ENCODE peak calls at places on chromosomes 16 and 17, in six cellular contexts. One of them, this sample, is unnamed.

GRCh38 chr17:79741751-79742588 is 11.2 kb downstream of the ENPP7 start:
- DNase-seq in stomach: peak; percentile 83
- DNase-seq in HepG2: peak; percentile 67
- DNase-seq in body of pancreas: peak; percentile 72
- DNase-seq in ovary: peak; percentile 82
- DNase-seq in A549: peak; percentile 93
- DNase-seq in this sample: peak; percentile 79

GRCh38 chr17:42056634-42057033 is 6.2 kb upstream of the C17orf113 start:
- DNase-seq in stomach: no peak
- DNase-seq in ovary: no peak
- DNase-seq in body of pancreas: no peak
- DNase-seq in HepG2: no peak
- DNase-seq in A549: no peak
- DNase-seq in this sample: no peak

GRCh38 chr16:79037429-79038373 is 562.8 kb downstream of the MAF start:
- DNase-seq in body of pancreas: peak; percentile 7
- DNase-seq in HepG2: peak; percentile 44
- DNase-seq in stomach: peak; percentile 55
- DNase-seq in A549: no peak
- DNase-seq in ovary: no peak
- DNase-seq in this sample: peak; percentile 79

GRCh38 chr17:57541049-57541448 is 204.1 kb downstream of the CCDC182 start:
- DNase-seq in body of pancreas: no peak
- DNase-seq in HepG2: no peak
- DNase-seq in stomach: no peak
- DNase-seq in ovary: no peak
- DNase-seq in A549: no peak
- DNase-seq in this sample: no peak

GRCh38 chr16:87826798-87827587 is 42.3 kb downstream of the SLC7A5 start:
- DNase-seq in A549: no peak
- DNase-seq in body of pancreas: no peak
- DNase-seq in stomach: no peak
- DNase-seq in ovary: no peak
- DNase-seq in HepG2: no peak
- DNase-seq in this sample: peak; percentile 48

GRCh38 chr16:16045879-16046278 is 96.5 kb downstream of the ABCC1 start:
- DNase-seq in HepG2: no peak
- DNase-seq in ovary: no peak
- DNase-seq in body of pancreas: no peak
- DNase-seq in stomach: no peak
- DNase-seq in A549: no peak
- DNase-seq in this sample: no peak

GRCh38 chr17:27414271-27414670 is 42.0 kb upstream of the KSR1 start:
- DNase-seq in stomach: no peak
- DNase-seq in body of pancreas: no peak
- DNase-seq in ovary: no peak
- DNase-seq in A549: no peak
- DNase-seq in HepG2: no peak
- DNase-seq in this sample: no peak

GRCh38 chr16:346587-346986 is 5.9 kb downstream of the AXIN1 start:
- DNase-seq in HepG2: no peak
- DNase-seq in stomach: no peak
- DNase-seq in ovary: no peak
- DNase-seq in body of pancreas: no peak
- DNase-seq in A549: no peak
- DNase-seq in this sample: no peak

GRCh38 chr17:58282442-58282841 is 1.7 kb upstream of the MPO start:
- DNase-seq in body of pancreas: no peak
- DNase-seq in HepG2: no peak
- DNase-seq in stomach: no peak
- DNase-seq in ovary: no peak
- DNase-seq in A549: no peak
- DNase-seq in this sample: no peak

GRCh38 chr17:65489413-65490170 is 71.9 kb downstream of the AXIN2 start:
- DNase-seq in stomach: no peak
- DNase-seq in body of pancreas: no peak
- DNase-seq in ovary: no peak
- DNase-seq in HepG2: no peak
- DNase-seq in A549: no peak
- DNase-seq in this sample: no peak

GRCh38 chr16:2090819-2091721 is 43.3 kb downstream of the TSC2 start:
- DNase-seq in HepG2: no peak
- DNase-seq in body of pancreas: peak; percentile 93
- DNase-seq in ovary: peak; percentile 85
- DNase-seq in A549: no peak
- DNase-seq in stomach: peak; percentile 94
- DNase-seq in this sample: peak; percentile 86

GRCh38 chr17:31494259-31495048 is 103.0 kb downstream of the RAB11FIP4 start:
- DNase-seq in HepG2: no peak
- DNase-seq in stomach: peak; percentile 44
- DNase-seq in body of pancreas: peak; percentile 58
- DNase-seq in A549: no peak
- DNase-seq in ovary: no peak
- DNase-seq in this sample: no peak

GRCh38 chr17:73719588-73720071 is 75.4 kb upstream of the SDK2 start:
- DNase-seq in HepG2: peak; percentile 65
- DNase-seq in A549: no peak
- DNase-seq in ovary: peak; percentile 33
- DNase-seq in body of pancreas: peak; percentile 12
- DNase-seq in stomach: no peak
- DNase-seq in this sample: no peak

GRCh38 chr16:9449597-9449996 is 358.2 kb downstream of the HAPSTR1 start:
- DNase-seq in ovary: no peak
- DNase-seq in HepG2: no peak
- DNase-seq in body of pancreas: no peak
- DNase-seq in stomach: no peak
- DNase-seq in A549: no peak
- DNase-seq in this sample: no peak

GRCh38 chr17:55814377-55814776 is 63.5 kb downstream of the PCTP start:
- DNase-seq in ovary: no peak
- DNase-seq in HepG2: no peak
- DNase-seq in body of pancreas: peak; percentile 39
- DNase-seq in stomach: no peak
- DNase-seq in A549: no peak
- DNase-seq in this sample: peak; percentile 63

GRCh38 chr16:16101585-16101984 is 121.7 kb downstream of the ABCC6 start:
- DNase-seq in body of pancreas: no peak
- DNase-seq in stomach: no peak
- DNase-seq in HepG2: no peak
- DNase-seq in A549: no peak
- DNase-seq in ovary: no peak
- DNase-seq in this sample: no peak

GRCh38 chr17:29844339-29845048 is 85.5 kb downstream of the SSH2 start:
- DNase-seq in ovary: no peak
- DNase-seq in HepG2: no peak
- DNase-seq in stomach: no peak
- DNase-seq in A549: no peak
- DNase-seq in body of pancreas: no peak
- DNase-seq in this sample: no peak

GRCh38 chr17:66661411-66661843 is 173.5 kb upstream of the CACNG5 start:
- DNase-seq in stomach: peak; percentile 45
- DNase-seq in body of pancreas: no peak
- DNase-seq in HepG2: no peak
- DNase-seq in A549: peak; percentile 47
- DNase-seq in ovary: no peak
- DNase-seq in this sample: no peak

DNA sequence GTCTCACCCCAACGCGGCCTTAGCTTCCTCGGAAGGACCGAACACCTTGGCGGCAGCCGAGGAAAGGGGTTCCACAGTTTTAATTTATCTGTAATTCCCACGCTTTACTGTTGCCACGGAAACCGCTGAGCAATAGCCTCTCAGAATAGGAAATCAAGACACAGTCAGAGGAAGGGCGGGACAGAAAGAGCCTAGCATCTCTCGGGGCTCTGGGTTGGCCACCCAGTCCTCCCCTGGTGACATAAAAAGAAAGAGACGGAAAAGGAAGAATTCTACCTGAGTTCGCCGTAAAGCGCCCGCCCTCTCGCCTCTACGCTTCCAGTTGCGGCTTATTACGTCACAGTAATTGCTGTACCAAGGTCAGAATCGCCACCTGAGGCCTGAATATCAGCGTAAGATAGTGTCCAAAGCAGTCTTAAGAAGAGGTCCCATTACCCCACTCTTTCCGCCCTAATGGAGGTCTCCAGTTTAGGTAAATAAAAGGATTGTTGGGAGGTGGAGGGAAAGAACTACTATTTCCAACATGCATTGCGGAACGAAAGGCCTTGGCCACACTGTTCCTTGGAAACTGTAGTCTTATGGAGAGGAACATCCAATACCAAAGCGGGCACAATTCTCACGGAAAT is 761 bp upstream of the NBR1 start:
- DNase-seq in ovary: peak; percentile 90
- DNase-seq in stomach: peak; percentile 91
- DNase-seq in A549: peak; percentile 99
- DNase-seq in HepG2: peak; percentile 96
- DNase-seq in body of pancreas: peak; percentile 97
- DNase-seq in this sample: peak; percentile 81
- TF ChIP-seq POLR2A in ovary: peak; percentile 84
- TF ChIP-seq POLR2A in stomach: no peak
- TF ChIP-seq POLR2A in A549: no peak
- TF ChIP-seq POLR2A in HepG2: no peak
- TF ChIP-seq POLR2A in body of pancreas: peak; percentile 25
- TF ChIP-seq POLR2A in this sample: no peak

GRCh38 chr17:15398736-15399331 is 57.4 kb upstream of the TEKT3 start:
- DNase-seq in body of pancreas: peak; percentile 20
- DNase-seq in stomach: no peak
- DNase-seq in ovary: no peak
- DNase-seq in A549: no peak
- DNase-seq in HepG2: peak; percentile 35
- DNase-seq in this sample: no peak
- H3K4me3 ChIP-seq in body of pancreas: no peak overlapping the region
- H3K4me3 ChIP-seq in stomach: no peak overlapping the region
- H3K4me3 ChIP-seq in ovary: no peak overlapping the region
- H3K4me3 ChIP-seq in A549: no peak overlapping the region
- H3K4me3 ChIP-seq in HepG2: no peak overlapping the region
- H3K4me3 ChIP-seq in this sample: no peak overlapping the region

GRCh38 chr17:40547785-40548478 is 17.3 kb downstream of the CCR7 start:
- DNase-seq in HepG2: no peak
- DNase-seq in body of pancreas: no peak
- DNase-seq in stomach: peak; percentile 16
- DNase-seq in A549: no peak
- DNase-seq in ovary: no peak
- DNase-seq in this sample: no peak

GRCh38 chr17:40547079-40547784 is 18.0 kb downstream of the CCR7 start:
- DNase-seq in stomach: peak; percentile 19
- DNase-seq in HepG2: no peak
- DNase-seq in A549: no peak
- DNase-seq in ovary: no peak
- DNase-seq in body of pancreas: no peak
- DNase-seq in this sample: peak; percentile 55

GRCh38 chr17:40548982-40549680 is 16.1 kb downstream of the CCR7 start:
- DNase-seq in ovary: no peak
- DNase-seq in body of pancreas: peak; percentile 50
- DNase-seq in A549: peak; percentile 82
- DNase-seq in stomach: peak; percentile 50
- DNase-seq in HepG2: peak; percentile 96
- DNase-seq in this sample: peak; percentile 70

GRCh38 chr17:40550608-40551007 is 14.7 kb downstream of the CCR7 start:
- DNase-seq in body of pancreas: peak; percentile 62
- DNase-seq in ovary: peak; percentile 78
- DNase-seq in stomach: peak; percentile 25
- DNase-seq in HepG2: no peak
- DNase-seq in A549: no peak
- DNase-seq in this sample: peak; percentile 41

DNA sequence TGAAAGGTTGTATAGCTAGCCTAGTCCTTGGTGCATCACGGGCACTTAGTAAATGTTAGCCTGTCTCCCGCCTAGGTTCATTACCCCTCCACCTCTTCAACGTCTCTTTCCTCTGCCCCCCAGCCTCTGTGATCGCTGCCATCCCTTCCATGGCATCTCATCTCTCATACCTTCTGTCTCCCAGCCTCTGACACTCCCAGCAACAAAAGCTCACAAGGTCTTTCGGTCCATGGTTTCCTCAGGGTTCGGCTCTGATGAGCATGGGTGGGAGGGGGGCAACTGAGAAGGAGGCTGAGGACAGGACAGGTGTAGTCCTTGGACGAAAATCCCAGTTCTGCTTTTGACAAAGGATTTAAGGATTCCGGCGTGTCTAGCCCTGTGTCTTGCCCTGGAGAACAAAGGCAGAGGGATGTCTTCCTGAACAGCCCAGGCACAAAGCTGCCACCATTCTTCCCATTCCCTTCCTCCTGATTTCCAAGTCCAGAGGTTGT is 16.7 kb downstream of the CCR7 start:
- DNase-seq in ovary: no peak
- DNase-seq in A549: no peak
- DNase-seq in stomach: peak; percentile 9
- DNase-seq in HepG2: no peak
- DNase-seq in body of pancreas: no peak
- DNase-seq in this sample: no peak
- TF ChIP-seq POLR2A in ovary: no peak
- TF ChIP-seq POLR2A in A549: no peak
- TF ChIP-seq POLR2A in stomach: no peak
- TF ChIP-seq POLR2A in HepG2: no peak
- TF ChIP-seq POLR2A in body of pancreas: no peak
- TF ChIP-seq POLR2A in this sample: no peak

GRCh38 chr16:14013571-14014283 is 57.4 kb upstream of the MRTFB start:
- DNase-seq in stomach: no peak
- DNase-seq in ovary: peak; percentile 44
- DNase-seq in body of pancreas: peak; percentile 58
- DNase-seq in A549: peak; percentile 72
- DNase-seq in HepG2: peak; percentile 77
- DNase-seq in this sample: no peak
- H3K4me3 ChIP-seq in stomach: no peak overlapping the region
- H3K4me3 ChIP-seq in ovary: no peak overlapping the region
- H3K4me3 ChIP-seq in body of pancreas: no peak overlapping the region
- H3K4me3 ChIP-seq in A549: no peak overlapping the region
- H3K4me3 ChIP-seq in HepG2: no peak overlapping the region
- H3K4me3 ChIP-seq in this sample: no peak overlapping the region

DNA sequence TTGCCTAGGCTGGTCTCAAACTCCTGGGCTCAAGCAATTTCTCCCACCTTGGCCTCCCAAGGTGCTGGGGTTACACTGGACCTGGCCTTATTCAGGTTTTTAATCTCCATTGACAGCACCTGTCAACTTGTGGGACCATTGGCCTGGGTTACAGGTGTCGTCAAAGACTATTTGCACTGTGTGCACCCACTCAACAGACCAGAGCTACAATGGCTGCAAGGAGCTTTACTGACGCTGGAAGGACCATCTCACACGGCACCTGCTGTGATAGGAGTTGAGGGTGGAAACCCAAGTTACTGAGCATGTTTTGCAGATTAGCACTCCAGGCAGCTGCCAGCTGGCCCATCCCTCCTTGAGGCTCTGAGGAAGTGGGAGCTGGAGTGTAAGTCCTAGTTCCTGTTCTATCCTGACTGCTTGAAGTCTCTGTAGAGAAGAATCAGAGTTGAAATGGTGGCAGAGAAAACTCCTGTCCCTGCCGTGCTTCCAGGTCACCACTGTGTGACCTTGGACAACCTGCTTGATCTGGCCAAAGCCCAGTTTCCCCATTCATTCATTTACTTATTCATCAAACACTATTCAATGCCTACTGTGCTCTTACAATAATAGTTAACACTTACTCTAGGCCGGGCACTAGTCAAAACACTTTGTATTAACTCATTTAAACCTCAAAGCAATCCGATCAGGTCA is 42.4 kb upstream of the LONP2 start:
- DNase-seq in ovary: no peak
- DNase-seq in stomach: no peak
- DNase-seq in HepG2: no peak
- DNase-seq in body of pancreas: peak; percentile 25
- DNase-seq in A549: no peak
- DNase-seq in this sample: no peak
- TF ChIP-seq POLR2A in ovary: no peak
- TF ChIP-seq POLR2A in stomach: no peak
- TF ChIP-seq POLR2A in HepG2: no peak
- TF ChIP-seq POLR2A in body of pancreas: no peak
- TF ChIP-seq POLR2A in A549: no peak
- TF ChIP-seq POLR2A in this sample: no peak